ENCODE peak calls at places on chromosomes 11 and 22, in ten cellular contexts. Y is pancreas, S is progenitor cell of endocrine pancreas, U is foreskin keratinocyte, W is mammary epithelial cell, F is prostate gland, I is OCI-LY7, L is right lobe of liver, N is fibroblast of lung, Z is endothelial cell. K is an unnamed sample.

GRCh38 chr22:31082606-31083376 is 1.7 kb downstream of the SMTN start:
- DNase-seq in Y (peak), S (no peak), U (peak), W (peak), F (peak), I (peak), L (no peak), N (peak), Z (peak), K (no peak)

GRCh38 chr11:59801981-59802638 is 8.5 kb downstream of the MRPL16 start:
- DNase-seq in Y (no peak), S (no peak), U (peak), W (peak), F (no peak), I (no peak), L (no peak), N (peak), Z (peak), K (no peak)

GRCh38 chr11:24289301-24289700 is 207.6 kb upstream of the LUZP2 start:
- DNase-seq in Y (no peak), S (no peak), U (no peak), W (no peak), F (no peak), I (no peak), L (no peak), N (peak), Z (no peak), K (no peak)

GRCh38 chr11:67584205-67584880 is 731 bp downstream of the GSTP1 start:
- DNase-seq in Y (peak), S (peak), U (peak), W (peak), F (peak), I (peak), L (no peak), N (peak), Z (peak), K (peak)

GRCh38 chr11:127345819-127346459 is 345.4 kb upstream of the KIRREL3 start:
- DNase-seq in Y (peak), S (no peak), U (peak), W (peak), F (peak), I (peak), L (peak), N (peak), Z (peak), K (no peak)

GRCh38 chr22:24359452-24360120 is 67.8 kb upstream of the ADORA2A start:
- DNase-seq in Y (no peak), S (no peak), U (no peak), W (no peak), F (no peak), I (no peak), L (peak), N (no peak), Z (no peak), K (no peak)

GRCh38 chr11:124570160-124570559 is 363 bp downstream of the OR8A1 start:
- DNase-seq in Y (no peak), S (no peak), U (no peak), W (no peak), F (no peak), I (no peak), L (no peak), N (no peak), Z (no peak), K (no peak)

GRCh38 chr11:34915136-34916013 is 804 bp downstream of the APIP start:
- DNase-seq in Y (no peak), S (no peak), U (no peak), W (no peak), F (peak), I (no peak), L (no peak), N (peak), Z (no peak), K (no peak)

GRCh38 chr11:30879322-30880020 is 293.3 kb upstream of the MPPED2 start:
- DNase-seq in Y (no peak), S (no peak), U (no peak), W (no peak), F (peak), I (no peak), L (no peak), N (no peak), Z (no peak), K (no peak)

GRCh38 chr22:31952094-31952401 is 7.7 kb downstream of the YWHAH start:
- DNase-seq in Y (no peak), S (no peak), U (no peak), W (no peak), F (no peak), I (no peak), L (no peak), N (peak), Z (no peak), K (no peak)

GRCh38 chr11:78220218-78221157 is 31.8 kb downstream of the USP35 start:
- DNase-seq in Y (no peak), S (no peak), U (no peak), W (no peak), F (no peak), I (no peak), L (peak), N (no peak), Z (no peak), K (no peak)

GRCh38 chr22:17281026-17281809 is 62.0 kb upstream of the ADA2 start:
- DNase-seq in Y (no peak), S (no peak), U (no peak), W (no peak), F (no peak), I (no peak), L (no peak), N (no peak), Z (no peak), K (no peak)

GRCh38 chr11:102341844-102342318 is 5.1 kb upstream of the BIRC2 start:
- DNase-seq in Y (no peak), S (peak), U (peak), W (peak), F (peak), I (peak), L (peak), N (peak), Z (peak), K (no peak)

GRCh38 chr22:50305658-50306566 is 1.5 kb downstream of the PLXNB2 start:
- DNase-seq in Y (peak), S (no peak), U (peak), W (peak), F (peak), I (no peak), L (peak), N (peak), Z (peak), K (no peak)

GRCh38 chr11:61756452-61757212 is 4.2 kb downstream of the MYRF start:
- DNase-seq in Y (peak), S (peak), U (no peak), W (no peak), F (no peak), I (no peak), L (peak), N (peak), Z (no peak), K (no peak)

GRCh38 chr11:118605116-118605867 is 2.1 kb upstream of the PHLDB1 start:
- DNase-seq in Y (peak), S (no peak), U (no peak), W (no peak), F (no peak), I (no peak), L (no peak), N (peak), Z (no peak), K (no peak)

GRCh38 chr22:37126882-37127281 is 17.4 kb upstream of the TMPRSS6 start:
- DNase-seq in Y (no peak), S (no peak), U (no peak), W (no peak), F (no peak), I (peak), L (no peak), N (no peak), Z (no peak), K (no peak)

GRCh38 chr22:17152340-17152739 is 6.7 kb downstream of the HDHD5 start:
- DNase-seq in Y (no peak), S (no peak), U (no peak), W (no peak), F (no peak), I (no peak), L (no peak), N (no peak), Z (no peak), K (no peak)

GRCh38 chr22:25838960-25839741 is 97.2 kb downstream of the MYO18B start:
- DNase-seq in Y (no peak), S (no peak), U (no peak), W (no peak), F (no peak), I (no peak), L (no peak), N (no peak), Z (no peak), K (no peak)

GRCh38 chr11:65899356-65900124 is 648 bp downstream of the FOSL1 start:
- DNase-seq in Y (peak), S (no peak), U (no peak), W (no peak), F (no peak), I (peak), L (no peak), N (peak), Z (peak), K (peak)

GRCh38 chr11:3121416-3121815 is 43.7 kb downstream of the OSBPL5 start:
- DNase-seq in Y (no peak), S (no peak), U (peak), W (no peak), F (no peak), I (no peak), L (peak), N (no peak), Z (no peak), K (no peak)

GRCh38 chr11:62794201-62794775 is 2.5 kb upstream of the TMEM223 start:
- DNase-seq in Y (no peak), S (no peak), U (peak), W (no peak), F (no peak), I (no peak), L (no peak), N (peak), Z (no peak), K (no peak)

GRCh38 chr22:36435516-36436415 is 45.7 kb downstream of the TXN2 start:
- DNase-seq in Y (peak), S (no peak), U (no peak), W (peak), F (peak), I (no peak), L (peak), N (no peak), Z (no peak), K (no peak)

GRCh38 chr11:118211006-118211405 is 13.8 kb downstream of the JAML start:
- DNase-seq in Y (no peak), S (no peak), U (no peak), W (peak), F (no peak), I (no peak), L (no peak), N (peak), Z (no peak), K (no peak)

GRCh38 chr11:34271727-34272126 is 86.1 kb downstream of the ABTB2 start:
- DNase-seq in Y (no peak), S (no peak), U (no peak), W (no peak), F (peak), I (no peak), L (no peak), N (no peak), Z (no peak), K (no peak)

GRCh38 chr22:46122511-46122971 is 27.8 kb upstream of the PPARA start:
- DNase-seq in Y (peak), S (peak), U (no peak), W (no peak), F (no peak), I (peak), L (peak), N (no peak), Z (peak), K (peak)

GRCh38 chr22:45259754-45260394 is 19.2 kb upstream of the KIAA0930 start:
- DNase-seq in Y (no peak), S (no peak), U (no peak), W (no peak), F (no peak), I (no peak), L (no peak), N (no peak), Z (no peak), K (no peak)

GRCh38 chr22:40111451-40111850 is 66.3 kb upstream of the TNRC6B start:
- DNase-seq in Y (no peak), S (no peak), U (no peak), W (no peak), F (no peak), I (no peak), L (no peak), N (no peak), Z (no peak), K (no peak)

GRCh38 chr22:31943976-31944699 is at the start of gene YWHAH:
- DNase-seq in Y (peak), S (peak), U (peak), W (peak), F (peak), I (peak), L (peak), N (peak), Z (peak), K (peak)

GRCh38 chr11:96113100-96113710 is 189.3 kb upstream of the MTMR2 start:
- DNase-seq in Y (no peak), S (no peak), U (no peak), W (no peak), F (no peak), I (no peak), L (no peak), N (peak), Z (no peak), K (no peak)

GRCh38 chr11:45146072-45147016 is at the start of gene PRDM11:
- DNase-seq in Y (peak), S (peak), U (peak), W (peak), F (peak), I (peak), L (peak), N (peak), Z (peak), K (no peak)

GRCh38 chr11:11555228-11555627 is 66.6 kb downstream of the GALNT18 start:
- DNase-seq in Y (peak), S (no peak), U (no peak), W (no peak), F (no peak), I (no peak), L (no peak), N (peak), Z (no peak), K (no peak)

GRCh38 chr11:118705111-118705741 is 25.8 kb upstream of the TREH start:
- DNase-seq in Y (no peak), S (no peak), U (no peak), W (no peak), F (no peak), I (peak), L (no peak), N (no peak), Z (no peak), K (no peak)

GRCh38 chr11:130314184-130314748 is 451 bp downstream of the ZBTB44 start:
- DNase-seq in Y (peak), S (peak), U (peak), W (peak), F (peak), I (peak), L (peak), N (peak), Z (peak), K (peak)

GRCh38 chr11:27173545-27173944 is 132.9 kb downstream of the BBOX1 start:
- DNase-seq in Y (no peak), S (no peak), U (no peak), W (no peak), F (no peak), I (no peak), L (no peak), N (no peak), Z (no peak), K (no peak)

GRCh38 chr11:2578006-2578933 is 121.5 kb downstream of the KCNQ1OT1 start:
- DNase-seq in Y (peak), S (peak), U (no peak), W (no peak), F (no peak), I (no peak), L (peak), N (no peak), Z (no peak), K (peak)

GRCh38 chr22:40509401-40510134 is 127.0 kb downstream of the MRTFA start:
- DNase-seq in Y (no peak), S (no peak), U (peak), W (peak), F (no peak), I (no peak), L (peak), N (peak), Z (no peak), K (no peak)

GRCh38 chr11:65585396-65586246 is 9.8 kb downstream of the EHBP1L1 start:
- DNase-seq in Y (peak), S (no peak), U (no peak), W (no peak), F (no peak), I (no peak), L (no peak), N (no peak), Z (no peak), K (no peak)

GRCh38 chr11:111939836-111940604 is 2.9 kb downstream of the DIXDC1 start:
- DNase-seq in Y (no peak), S (no peak), U (peak), W (peak), F (no peak), I (no peak), L (no peak), N (peak), Z (no peak), K (no peak)

GRCh38 chr22:45632791-45633515 is 38.7 kb upstream of the ATXN10 start:
- DNase-seq in Y (no peak), S (no peak), U (no peak), W (peak), F (no peak), I (no peak), L (no peak), N (peak), Z (no peak), K (no peak)

GRCh38 chr22:42794551-42795510 is 62.2 kb downstream of the ARFGAP3 start:
- DNase-seq in Y (peak), S (no peak), U (no peak), W (no peak), F (no peak), I (no peak), L (no peak), N (no peak), Z (no peak), K (no peak)
- TF ChIP-seq CTCF in Y (no peak), S (no peak), U (no peak), W (no peak), F (no peak), I (peak), L (no peak), N (no peak), Z (no peak), K (no peak)

DNA sequence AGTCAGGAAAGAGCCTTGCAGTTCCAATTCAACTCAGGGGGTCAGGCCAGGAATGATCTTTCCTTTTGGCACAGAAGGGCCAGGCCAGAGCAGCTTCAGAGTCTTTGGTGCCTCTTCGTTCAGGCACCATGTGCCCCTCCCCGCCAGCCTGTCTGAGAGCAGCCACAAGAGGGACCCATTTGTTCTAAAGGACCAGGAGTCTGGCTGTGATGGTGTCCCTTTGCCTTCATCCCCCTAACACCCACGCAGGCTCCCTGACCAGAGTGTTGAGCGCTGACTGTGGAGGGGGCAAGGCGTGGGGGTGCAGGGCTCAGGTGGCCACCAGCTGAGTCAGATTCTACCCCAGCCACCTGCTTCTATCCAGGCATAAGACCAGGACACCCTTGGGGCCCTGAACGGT is 156.4 kb downstream of the TTC17 start:
- DNase-seq in Y (no peak), S (no peak), U (no peak), W (no peak), F (no peak), I (peak), L (no peak), N (no peak), Z (peak), K (no peak)
- TF ChIP-seq CTCF in Y (no peak), S (peak), U (peak), W (no peak), F (no peak), I (no peak), L (no peak), N (no peak), Z (no peak), K (no peak)

GRCh38 chr22:43800970-43801369 is 11.1 kb downstream of the EFCAB6 start:
- DNase-seq in Y (no peak), S (no peak), U (no peak), W (no peak), F (no peak), I (no peak), L (no peak), N (no peak), Z (no peak), K (no peak)
- TF ChIP-seq CTCF in Y (no peak), S (no peak), U (no peak), W (no peak), F (no peak), I (no peak), L (no peak), N (no peak), Z (no peak), K (no peak)

DNA sequence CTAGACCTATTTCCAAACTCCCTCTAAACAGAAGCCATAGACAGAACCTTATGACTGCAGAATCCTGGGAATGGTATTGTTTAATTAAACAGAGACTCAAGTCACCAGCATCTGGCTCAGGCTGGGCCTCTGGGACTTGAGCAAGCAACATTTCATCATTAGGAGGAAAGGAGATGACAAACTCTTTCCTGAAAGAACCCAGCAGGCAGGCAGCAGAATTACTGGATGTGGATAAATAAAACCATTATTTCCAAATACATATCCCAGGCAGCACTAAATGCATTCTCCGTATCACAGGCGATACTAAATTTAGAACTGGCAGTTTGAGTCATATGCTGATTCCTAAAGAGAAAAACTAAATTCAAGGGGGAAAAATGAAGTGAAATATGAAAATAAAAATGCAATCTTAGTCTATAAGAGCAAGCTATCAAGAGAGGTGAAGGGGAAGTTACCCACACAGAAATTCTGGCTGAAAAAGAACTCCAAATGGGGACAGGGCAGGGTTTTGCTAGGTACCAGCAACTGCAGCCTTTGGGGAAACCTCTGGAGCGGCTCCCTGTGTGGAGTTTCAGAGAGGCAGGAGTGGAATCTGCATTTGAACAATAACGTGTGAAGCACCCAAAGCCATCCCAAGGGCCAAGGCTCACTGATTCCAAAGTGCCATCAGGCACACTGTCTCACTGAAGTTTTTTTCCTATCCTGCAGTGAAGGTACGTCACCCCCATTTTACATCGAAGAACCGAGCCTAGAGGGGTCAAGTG is 87.6 kb downstream of the KCNC1 start:
- DNase-seq in Y (no peak), S (no peak), U (no peak), W (no peak), F (no peak), I (no peak), L (no peak), N (peak), Z (no peak), K (no peak)
- TF ChIP-seq CTCF in Y (no peak), S (no peak), U (no peak), W (no peak), F (no peak), I (no peak), L (no peak), N (no peak), Z (no peak), K (no peak)

DNA sequence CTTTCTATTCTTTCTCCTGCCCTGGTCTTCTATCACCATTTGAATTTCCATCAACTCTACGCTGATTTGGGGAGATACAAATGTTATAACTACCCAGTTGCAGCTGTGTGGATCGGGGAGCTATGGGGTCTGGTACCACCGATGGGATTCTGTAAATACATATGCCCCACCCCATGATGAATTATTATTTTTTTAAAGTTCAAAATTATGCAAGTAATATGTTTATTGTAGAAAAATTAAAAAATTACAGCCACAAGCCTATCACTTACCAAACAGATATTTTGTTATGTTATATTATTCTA is 52.4 kb upstream of the CLMP start:
- DNase-seq in Y (no peak), S (no peak), U (no peak), W (no peak), F (no peak), I (no peak), L (no peak), N (no peak), Z (no peak), K (no peak)
- TF ChIP-seq CTCF in Y (no peak), S (no peak), U (no peak), W (no peak), F (no peak), I (peak), L (no peak), N (no peak), Z (no peak), K (no peak)

DNA sequence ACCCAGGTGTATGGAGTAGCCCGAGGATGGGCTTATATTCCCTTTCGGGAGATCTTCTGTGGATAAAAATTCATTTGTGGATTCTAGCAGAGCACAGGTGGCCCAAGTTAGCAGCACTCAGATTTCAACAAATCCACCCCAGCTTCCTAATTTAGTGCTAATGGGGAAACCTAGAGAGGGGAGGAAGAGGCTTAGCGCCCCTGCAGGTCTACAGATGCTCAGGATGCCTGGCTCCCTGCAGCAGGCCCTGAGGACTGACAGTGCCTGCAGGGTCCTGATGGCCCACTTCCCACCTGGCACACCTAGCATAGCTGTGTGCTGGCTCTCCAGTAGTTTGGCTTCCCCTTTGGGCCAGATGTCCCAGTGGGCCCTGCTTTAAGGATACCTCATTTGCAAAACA is 6.5 kb downstream of the DGAT2 start:
- DNase-seq in Y (no peak), S (no peak), U (no peak), W (no peak), F (no peak), I (peak), L (no peak), N (no peak), Z (no peak), K (no peak)
- TF ChIP-seq CTCF in Y (no peak), S (no peak), U (no peak), W (no peak), F (no peak), I (peak), L (no peak), N (no peak), Z (no peak), K (no peak)

K was measured in activated B cell treated with CpG ODN at 0.5 μM for 24 hours.